ENCODE peak calls at places on chromosomes 2 and 18, in eight cellular contexts. N is aorta, A is sigmoid colon, I is left ventricle myocardium inferior, B is mammary epithelial cell, D is astrocyte of the spinal cord, G is right lobe of liver, R is lower leg skin. E is an unnamed sample.

GRCh38 chr2:219429958-219430586 is 4.6 kb upstream of the SPEG start:
- DNase-seq in B (no peak), N (no peak), R (no peak), D (no peak), I (no peak), A (peak), G (no peak), E (no peak)

GRCh38 chr2:204472375-204472774 is 72.9 kb upstream of the PARD3B start:
- DNase-seq in G (no peak), A (no peak), N (no peak), R (no peak), D (no peak), I (no peak), B (no peak), E (no peak)

GRCh38 chr18:68779169-68779568 is 18.7 kb upstream of the CCDC102B start:
- DNase-seq in A (no peak), N (no peak), D (peak), I (no peak), B (peak), G (no peak), R (no peak), E (peak)

GRCh38 chr18:57586243-57587049 is at the start of gene FECH:
- DNase-seq in R (peak), D (peak), B (peak), A (peak), I (peak), G (peak), N (peak), E (peak)

GRCh38 chr18:57837917-57838548 is 34.9 kb upstream of the ATP8B1 start:
- DNase-seq in B (peak), A (no peak), G (no peak), D (peak), I (no peak), R (no peak), N (no peak), E (no peak)

GRCh38 chr18:3950668-3951413 is 500.9 kb downstream of the TGIF1 start:
- DNase-seq in D (no peak), R (no peak), A (no peak), G (no peak), B (no peak), N (no peak), I (no peak), E (no peak)

GRCh38 chr2:181077128-181077709 is 96.8 kb downstream of the UBE2E3 start:
- DNase-seq in G (no peak), R (no peak), A (no peak), D (peak), B (peak), I (no peak), N (no peak), E (no peak)

GRCh38 chr2:235937936-235938335 is 230.2 kb downstream of the GBX2 start:
- DNase-seq in I (no peak), R (peak), B (no peak), A (peak), G (no peak), N (no peak), D (no peak), E (no peak)

GRCh38 chr18:27695509-27695908 is 481.4 kb downstream of the CDH2 start:
- DNase-seq in N (no peak), A (no peak), D (no peak), G (no peak), B (peak), I (no peak), R (no peak), E (no peak)

GRCh38 chr18:9740076-9740475 is 32.0 kb downstream of the RAB31 start:
- DNase-seq in G (no peak), B (no peak), D (no peak), R (no peak), I (no peak), A (no peak), N (no peak), E (no peak)

GRCh38 chr18:9742588-9743131 is 34.6 kb downstream of the RAB31 start:
- DNase-seq in N (no peak), G (no peak), I (no peak), R (no peak), A (no peak), D (peak), B (no peak), E (no peak)

GRCh38 chr18:9741461-9741820 is 33.3 kb downstream of the RAB31 start:
- DNase-seq in I (no peak), D (no peak), B (no peak), A (no peak), N (no peak), G (no peak), R (no peak), E (no peak)

GRCh38 chr18:9741821-9742541 is 33.9 kb downstream of the RAB31 start:
- DNase-seq in D (peak), A (no peak), I (no peak), G (no peak), N (peak), R (no peak), B (no peak), E (no peak)

DNA sequence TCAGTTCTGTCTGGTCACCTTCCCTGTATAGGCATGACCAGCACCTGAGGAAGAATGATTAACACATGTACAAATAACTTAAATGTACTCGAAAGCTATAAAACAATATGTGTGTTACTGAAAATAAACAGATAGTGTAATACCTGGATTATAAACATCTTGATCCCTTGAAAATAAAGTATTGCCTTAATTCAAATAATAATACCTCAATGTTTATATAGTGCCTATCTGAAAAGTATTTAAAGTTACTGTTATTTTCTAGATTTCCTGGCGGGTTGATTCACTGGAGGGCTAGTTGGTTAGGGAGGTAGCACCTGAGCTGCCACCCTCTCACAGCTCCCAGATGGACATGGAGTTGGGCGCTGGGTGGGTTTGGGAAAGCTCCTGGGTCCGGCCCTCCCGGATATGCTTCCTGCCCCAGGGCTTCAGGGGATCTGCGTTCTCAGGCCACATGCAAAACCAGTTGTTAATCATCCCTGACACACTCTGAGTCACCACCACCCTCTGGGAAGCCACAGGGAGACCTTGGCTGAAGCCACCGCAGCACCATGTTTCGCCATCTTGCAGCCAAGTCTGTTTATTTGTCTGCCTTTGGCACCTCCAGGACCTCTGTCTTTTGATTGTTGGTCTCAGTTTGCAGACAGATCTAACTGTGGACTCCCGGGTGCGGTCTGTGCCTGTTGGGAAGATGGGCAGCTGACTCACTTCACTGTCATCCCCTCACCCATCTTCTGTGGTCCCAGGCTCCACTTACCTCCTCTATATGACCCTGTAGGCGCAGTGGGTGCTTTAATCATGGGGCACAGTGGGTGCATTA is 35.3 kb downstream of the RAB31 start:
- DNase-seq in N (peak), R (no peak), I (no peak), D (peak), A (no peak), G (peak), B (peak), E (peak)
- H3K4me3 ChIP-seq in N (no peak), R (no peak), I (peak), D (no peak), A (no peak), G (peak), B (no peak), E (no peak)

GRCh38 chr2:233084488-233084887 is 24.3 kb downstream of the INPP5D start:
- DNase-seq in D (no peak), N (peak), I (peak), B (no peak), A (peak), G (peak), R (peak), E (no peak)
- H3K4me3 ChIP-seq in D (no peak), N (no peak), I (peak), B (no peak), A (no peak), G (no peak), R (no peak), E (no peak)

GRCh38 chr2:66447676-66448075 is 12.8 kb downstream of the MEIS1 start:
- DNase-seq in R (no peak), D (peak), N (no peak), A (no peak), B (no peak), G (no peak), I (no peak), E (no peak)
- H3K4me3 ChIP-seq in R (no peak), D (no peak), N (no peak), A (peak), B (no peak), G (no peak), I (no peak), E (no peak)

DNA sequence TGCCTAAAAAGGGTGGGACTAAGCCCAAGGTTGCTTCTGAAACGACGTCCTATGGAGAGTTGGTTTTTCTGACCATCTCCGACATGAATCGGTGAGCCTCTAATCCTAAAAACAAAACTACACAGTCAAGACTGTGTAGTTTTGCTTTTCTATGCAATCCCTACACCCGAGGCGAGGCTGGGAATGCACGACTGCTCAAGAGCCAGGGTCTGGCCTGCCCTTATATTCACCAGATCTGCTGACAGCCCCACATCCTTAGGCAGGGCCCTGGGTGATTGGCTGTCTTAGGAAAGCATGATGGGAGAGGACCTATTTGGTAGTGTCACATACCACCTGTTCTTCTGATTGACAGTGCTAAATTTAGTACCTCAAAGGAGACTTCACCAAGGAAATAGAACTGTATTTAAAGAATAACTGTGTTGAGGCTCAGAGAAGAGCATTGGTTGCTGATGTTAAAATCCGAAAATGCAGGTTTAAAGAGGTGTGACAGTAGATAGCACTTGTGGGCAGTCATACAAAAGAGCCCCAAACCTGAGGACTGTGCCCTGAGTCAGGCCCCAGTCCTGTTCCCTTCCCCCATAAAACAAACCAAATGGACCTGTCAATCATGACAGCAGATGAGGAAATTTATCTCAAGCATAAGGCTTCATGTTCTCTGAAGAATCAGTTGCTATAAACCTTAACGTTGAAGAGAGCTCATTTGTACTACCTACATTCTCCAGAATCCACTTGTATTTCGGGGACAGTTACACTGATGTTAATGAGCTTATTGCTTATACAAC is at the start of gene TTN:
- DNase-seq in I (peak), A (no peak), D (no peak), R (no peak), B (no peak), N (no peak), G (no peak), E (no peak)
- H3K4me3 ChIP-seq in I (peak), A (no peak), D (no peak), R (no peak), B (no peak), N (no peak), G (no peak), E (no peak)

GRCh38 chr2:128468186-128468585 is 149.5 kb upstream of the HS6ST1 start:
- DNase-seq in R (peak), B (no peak), I (no peak), G (no peak), N (no peak), A (no peak), D (no peak), E (no peak)

GRCh38 chr2:128467321-128467901 is 148.7 kb upstream of the HS6ST1 start:
- DNase-seq in D (no peak), G (no peak), N (no peak), B (no peak), I (peak), R (peak), A (no peak), E (no peak)

GRCh38 chr2:128472789-128473174 is 154.1 kb upstream of the HS6ST1 start:
- DNase-seq in R (no peak), D (no peak), I (no peak), B (no peak), N (no peak), A (no peak), G (no peak), E (peak)

GRCh38 chr2:128469203-128469602 is 150.5 kb upstream of the HS6ST1 start:
- DNase-seq in G (no peak), N (no peak), D (no peak), I (no peak), B (no peak), R (peak), A (no peak), E (no peak)

GRCh38 chr2:128469875-128470274 is 151.2 kb upstream of the HS6ST1 start:
- DNase-seq in A (no peak), G (no peak), B (no peak), I (no peak), N (no peak), R (peak), D (no peak), E (no peak)
- H3K4me3 ChIP-seq in A (no peak), G (no peak), B (no peak), I (no peak), N (no peak), R (no peak), D (no peak), E (no peak)

E was measured in skeletal muscle cell.